ENCODE peak calls at places on chromosomes 12 and 14, in nine cellular contexts. Z is HTR-8/SVneo; Q is heart right ventricle; A is naive thymus-derived CD8-positive, alpha-beta T cell; M is cardiac septum; K is left kidney; T is GM10248; W is NCI-H510A treated with DMSO at 0.1 percent for 48 hours; P is NCI-H1105 treated with DMSO at 0.1 percent for 48 hours. R is an unnamed sample.

GRCh38 chr14:100881211-100882025 is 22.1 kb downstream of the RTL1 start:
- DNase-seq in A (peak; percentile 36), Q (no peak), T (no peak), P (no peak), Z (no peak), M (no peak), W (no peak), K (no peak), R (no peak)

GRCh38 chr12:11648514-11649412 is 711 bp upstream of the ETV6 start:
- DNase-seq in Q (peak; percentile 75), T (peak; percentile 79), Z (peak; percentile 66), P (peak; percentile 92), W (peak; percentile 94), K (peak; percentile 95), A (peak; percentile 71), M (peak; percentile 86), R (peak; percentile 87)

GRCh38 chr12:125453751-125454150 is 388.5 kb downstream of the AACS start:
- DNase-seq in Q (no peak), W (no peak), A (no peak), T (no peak), Z (no peak), M (no peak), P (peak; percentile 17), K (no peak), R (peak; percentile 46)

GRCh38 chr12:118680361-118680963 is 300.9 kb upstream of the SRRM4 start:
- DNase-seq in A (no peak), P (no peak), T (no peak), Q (peak; percentile 50), W (no peak), Z (peak; percentile 3), M (no peak), K (no peak), R (no peak)

GRCh38 chr12:79547044-79547734 is 143.6 kb downstream of the PAWR start:
- DNase-seq in P (no peak), W (no peak), K (peak; percentile 71), Q (no peak), T (no peak), M (no peak), Z (peak; percentile 57), A (no peak), R (peak; percentile 30)

GRCh38 chr12:27595231-27595642 is 71.2 kb downstream of the PPFIBP1 start:
- DNase-seq in P (no peak), Q (peak; percentile 84), M (no peak), T (no peak), K (peak; percentile 91), A (no peak), W (no peak), Z (no peak), R (no peak)

GRCh38 chr14:86935241-86935640 is 1057.7 kb downstream of the GALC start:
- DNase-seq in Q (no peak), M (no peak), W (no peak), P (no peak), K (no peak), T (no peak), Z (no peak), A (no peak), R (no peak)

GRCh38 chr14:83529531-83529930 is 1995.9 kb upstream of the SEL1L start:
- DNase-seq in Q (no peak), T (no peak), K (no peak), A (no peak), M (no peak), W (no peak), Z (no peak), P (no peak), R (no peak)

GRCh38 chr14:36479344-36479743 is 40.7 kb downstream of the NKX2-1 start:
- DNase-seq in T (no peak), Z (no peak), P (no peak), K (no peak), M (no peak), Q (no peak), A (no peak), W (no peak), R (no peak)

GRCh38 chr12:70823182-70823976 is 97.2 kb downstream of the PTPRR start:
- DNase-seq in P (no peak), K (no peak), Z (no peak), T (no peak), M (no peak), A (no peak), Q (no peak), W (no peak), R (no peak)

GRCh38 chr12:26465419-26466097 is 270.2 kb downstream of the SSPN start:
- DNase-seq in W (no peak), M (no peak), K (no peak), A (no peak), T (no peak), Q (no peak), Z (peak; percentile 5), P (no peak), R (no peak)

GRCh38 chr14:104687601-104688504 is 1.6 kb upstream of the INF2 start:
- DNase-seq in T (no peak), Z (peak; percentile 88), W (peak; percentile 72), K (peak; percentile 79), Q (peak; percentile 79), M (peak; percentile 89), P (peak; percentile 66), A (no peak), R (peak; percentile 60)

GRCh38 chr14:101665478-101666078 is 95.9 kb upstream of the PPP2R5C start:
- DNase-seq in Z (peak; percentile 67), P (peak; percentile 62), A (no peak), T (peak; percentile 40), K (peak; percentile 71), W (peak; percentile 75), M (no peak), Q (no peak), R (peak; percentile 66)

GRCh38 chr12:42129595-42130204 is 15.0 kb downstream of the GXYLT1 start:
- DNase-seq in Q (peak; percentile 45), K (peak; percentile 86), W (peak; percentile 67), A (no peak), P (peak; percentile 72), T (no peak), Z (peak; percentile 46), M (no peak), R (peak; percentile 49)

GRCh38 chr12:8145754-8146415 is 10.9 kb upstream of the ZNF705A start:
- DNase-seq in Q (peak; percentile 46), K (peak; percentile 72), W (no peak), P (no peak), M (peak; percentile 79), Z (no peak), T (no peak), A (no peak), R (no peak)

GRCh38 chr12:34406228-34406995 is 384.1 kb downstream of the ALG10 start:
- DNase-seq in P (no peak), W (no peak), T (peak; percentile 1), K (no peak), Q (no peak), M (peak; percentile 54), A (peak; percentile 48), Z (no peak), R (peak; percentile 2)

GRCh38 chr12:23484238-23484637 is 465.2 kb downstream of the SOX5 start:
- DNase-seq in M (no peak), Q (no peak), K (no peak), W (no peak), Z (no peak), T (no peak), A (no peak), P (peak; percentile 13), R (no peak)

GRCh38 chr12:75491169-75491568 is 10.6 kb downstream of the GLIPR1 start:
- DNase-seq in Z (no peak), K (no peak), Q (no peak), T (no peak), M (no peak), W (no peak), A (no peak), P (no peak), R (no peak)

R was measured in D341Med.